ENCODE peak calls at places on chromosomes 5 and 9, in six cellular contexts. P is suprapubic skin, U is K562, I is stomach, W is GM23338, G is spleen. N is an unnamed sample.

GRCh38 chr5:81533629-81534480 is 139.9 kb upstream of the ACOT12 start:
- DNase-seq in U (no peak), W (no peak), I (no peak), P (no peak), G (no peak), N (no peak)

GRCh38 chr9:98960409-98960808 is 16.7 kb downstream of the COL15A1 start:
- DNase-seq in I (no peak), G (no peak), U (no peak), P (no peak), W (no peak), N (no peak)

GRCh38 chr9:29564564-29564963 is 1991.3 kb upstream of the C9orf72 start:
- DNase-seq in P (no peak), G (no peak), U (no peak), I (no peak), W (no peak), N (no peak)

GRCh38 chr9:89929315-89929714 is 324.5 kb downstream of the GADD45G start:
- DNase-seq in W (no peak), P (no peak), I (no peak), U (no peak), G (no peak), N (no peak)

GRCh38 chr5:110045153-110045552 is 355.4 kb downstream of the MAN2A1 start:
- DNase-seq in G (no peak), W (peak; percentile 51), I (no peak), P (no peak), U (no peak), N (no peak)

GRCh38 chr5:2886531-2886930 is 135.1 kb upstream of the IRX2 start:
- DNase-seq in U (no peak), W (no peak), G (no peak), I (no peak), P (no peak), N (peak; percentile 37)

GRCh38 chr5:45692481-45692880 is 3.7 kb downstream of the HCN1 start:
- DNase-seq in W (peak; percentile 36), U (no peak), P (no peak), G (no peak), I (no peak), N (no peak)

GRCh38 chr5:157571357-157571827 is 4.2 kb downstream of the ADAM19 start:
- DNase-seq in I (no peak), G (peak; percentile 87), P (no peak), W (peak; percentile 44), U (peak; percentile 34), N (no peak)

GRCh38 chr9:129319076-129319937 is 141.2 kb upstream of the IER5L start:
- DNase-seq in U (no peak), W (no peak), P (peak; percentile 65), I (peak; percentile 23), G (peak; percentile 67), N (no peak)

GRCh38 chr5:32067774-32068173 is 106.3 kb downstream of the GOLPH3 start:
- DNase-seq in P (no peak), G (no peak), U (no peak), I (no peak), W (no peak), N (no peak)

GRCh38 chr9:89877051-89878002 is 272.5 kb downstream of the GADD45G start:
- DNase-seq in U (no peak), I (peak; percentile 14), P (peak; percentile 33), W (no peak), G (peak; percentile 35), N (no peak)

GRCh38 chr5:20974423-20974822 is 986.4 kb upstream of the CDH18 start:
- DNase-seq in G (no peak), W (peak; percentile 6), I (no peak), P (no peak), U (no peak), N (peak; percentile 39)

GRCh38 chr5:93280518-93280917 is 300.5 kb downstream of the NR2F1-AS1 start:
- DNase-seq in G (no peak), P (no peak), U (no peak), W (no peak), I (no peak), N (no peak)

GRCh38 chr5:170121321-170121720 is 15.6 kb downstream of the FOXI1 start:
- DNase-seq in I (no peak), P (no peak), W (no peak), G (no peak), U (no peak), N (no peak)

GRCh38 chr5:55276771-55277170 is 30.7 kb downstream of the DHX29 start:
- DNase-seq in G (no peak), W (no peak), P (no peak), I (no peak), U (no peak), N (no peak)

GRCh38 chr9:116087751-116088194 is 65.8 kb upstream of the PAPPA start:
- DNase-seq in W (no peak), G (no peak), U (no peak), P (no peak), I (no peak), N (no peak)

GRCh38 chr9:15135167-15135792 is 171.7 kb downstream of the TTC39B start:
- DNase-seq in P (no peak), W (peak; percentile 95), I (peak; percentile 51), G (no peak), U (peak; percentile 61), N (peak; percentile 97)

GRCh38 chr9:131204285-131204684 is 72.0 kb downstream of the FAM78A start:
- DNase-seq in U (no peak), P (no peak), I (no peak), G (no peak), W (peak; percentile 72), N (no peak)

GRCh38 chr9:87076825-87077224 is 129.5 kb upstream of the GAS1 start:
- DNase-seq in W (no peak), G (no peak), P (no peak), I (no peak), U (no peak), N (no peak)

GRCh38 chr9:119609277-119609971 is 240.2 kb upstream of the BRINP1 start:
- DNase-seq in W (no peak), P (no peak), U (no peak), I (no peak), G (no peak), N (no peak)

GRCh38 chr9:130214921-130215320 is 42.7 kb downstream of the NCS1 start:
- DNase-seq in W (no peak), I (no peak), G (no peak), U (no peak), P (no peak), N (no peak)

GRCh38 chr5:160438316-160439204 is 16.9 kb downstream of the PTTG1 start:
- DNase-seq in I (peak; percentile 52), P (no peak), U (peak; percentile 62), W (peak; percentile 88), G (peak; percentile 81), N (no peak)

GRCh38 chr9:130782883-130783537 is 52.0 kb upstream of the ABL1 start:
- DNase-seq in W (no peak), P (no peak), I (no peak), G (no peak), U (peak; percentile 15), N (no peak)

GRCh38 chr5:53983568-53984465 is 326.6 kb downstream of the ARL15 start:
- DNase-seq in U (no peak), W (no peak), I (no peak), P (no peak), G (no peak), N (no peak)

GRCh38 chr5:5014836-5015235 is 125.3 kb upstream of the ADAMTS16 start:
- DNase-seq in W (peak; percentile 33), I (no peak), P (no peak), U (no peak), G (no peak), N (no peak)

GRCh38 chr9:13904746-13905145 is 409.2 kb downstream of the NFIB start:
- DNase-seq in W (no peak), U (no peak), G (no peak), I (no peak), P (no peak), N (no peak)

GRCh38 chr9:37617837-37618236 is 25.4 kb upstream of the TOMM5 start:
- DNase-seq in U (no peak), G (no peak), I (no peak), P (no peak), W (peak; percentile 17), N (no peak)

GRCh38 chr5:113692466-113693204 is 179.1 kb downstream of the YTHDC2 start:
- DNase-seq in P (no peak), U (no peak), G (no peak), W (peak; percentile 53), I (no peak), N (no peak)

GRCh38 chr9:4197548-4197947 is 102.3 kb downstream of the GLIS3 start:
- DNase-seq in I (no peak), P (no peak), G (no peak), U (peak; percentile 16), W (peak; percentile 65), N (no peak)

GRCh38 chr9:128370367-128370751 is 815 bp upstream of the URM1 start:
- DNase-seq in G (no peak), P (no peak), W (no peak), I (no peak), U (no peak), N (no peak)

GRCh38 chr5:10352404-10353240 is 873 bp upstream of the MARCHF6 start:
- DNase-seq in I (no peak), P (no peak), G (no peak), W (peak; percentile 64), U (peak; percentile 75), N (no peak)

GRCh38 chr5:11302663-11303062 is 541.6 kb upstream of the DAP start:
- DNase-seq in G (no peak), P (no peak), I (no peak), W (no peak), U (no peak), N (no peak)

GRCh38 chr5:150142800-150143724 is 12.6 kb downstream of the PDGFRB start:
- DNase-seq in G (no peak), I (no peak), W (no peak), U (peak; percentile 72), P (peak; percentile 91), N (no peak)
- TF ChIP-seq POLR2AphosphoS5 in G (peak; percentile 61), I (no peak), W (no peak), U (no peak), P (no peak), N (no peak)

GRCh38 chr5:116359575-116359974 is 215.0 kb downstream of the SEMA6A start:
- DNase-seq in W (no peak), G (no peak), P (no peak), I (no peak), U (no peak), N (no peak)
- H3K27ac ChIP-seq in W (no peak overlapping the region), G (peak overlapping the region; percentile 53), P (no peak overlapping the region), I (no peak overlapping the region), U (no peak overlapping the region), N (peak overlapping the region; percentile 67)

GRCh38 chr5:132962429-132962928 is 955 bp downstream of the AFF4 start:
- DNase-seq in I (no peak), U (peak; percentile 55), W (peak; percentile 62), G (no peak), P (no peak), N (peak; percentile 35)

GRCh38 chr5:132965120-132965519 is 1.7 kb upstream of the AFF4 start:
- DNase-seq in I (no peak), W (no peak), U (no peak), G (no peak), P (no peak), N (no peak)

GRCh38 chr5:132961887-132962286 is 1.5 kb downstream of the AFF4 start:
- DNase-seq in W (no peak), P (no peak), G (no peak), I (no peak), U (peak; percentile 41), N (no peak)

GRCh38 chr5:132963175-132964104 is at the start of gene AFF4:
- DNase-seq in I (peak; percentile 97), G (peak; percentile 99), P (peak; percentile 98), W (peak; percentile 98), U (peak; percentile 96), N (no peak)
- TF ChIP-seq POLR2AphosphoS5 in I (peak; percentile 99), G (peak; percentile 99), P (peak; percentile 85), W (peak; percentile 92), U (peak; percentile 77), N (peak; percentile 93)

GRCh38 chr9:114158482-114159130 is 3.3 kb downstream of the COL27A1 start:
- DNase-seq in W (no peak), U (no peak), P (no peak), I (no peak), G (no peak), N (no peak)
- H3K27ac ChIP-seq in W (no peak overlapping the region), U (no peak overlapping the region), P (no peak overlapping the region), I (no peak overlapping the region), G (no peak overlapping the region), N (no peak overlapping the region)

N was measured in SK-N-MC.